ENCODE peak calls at places on chromosomes 16 and 17, in eight cellular contexts. R, P, F, M, W, T, N and U are unnamed samples.
A peak's percentile ranks its signal among the peaks of the same experiment; 100 is the strongest.

GRCh38 chr17:71777048-71777638 is 343.7 kb upstream of the SOX9 start:
- DNase-seq in R (no peak), P (no peak), F (no peak), M (no peak), W (peak; percentile 17), T (no peak), N (no peak), U (no peak)

GRCh38 chr16:23082161-23082788 is 67.0 kb downstream of the USP31 start:
- DNase-seq in R (peak; percentile 44), P (no peak), F (peak; percentile 38), M (no peak), W (no peak), T (no peak), N (no peak), U (no peak)

GRCh38 chr16:81697886-81698635 is 81.0 kb upstream of the PLCG2 start:
- DNase-seq in R (no peak), P (no peak), F (peak; percentile 66), M (no peak), W (no peak), T (no peak), N (no peak), U (no peak)

GRCh38 chr17:35141681-35142466 is at the start of gene NLE1:
- DNase-seq in R (peak; percentile 93), P (peak; percentile 92), F (peak; percentile 82), M (peak; percentile 94), W (peak; percentile 85), T (peak; percentile 85), N (no peak), U (peak; percentile 90)

GRCh38 chr16:16945207-16945606 is 525.6 kb downstream of the XYLT1 start:
- DNase-seq in R (no peak), P (no peak), F (no peak), M (no peak), W (no peak), T (no peak), N (no peak), U (no peak)

GRCh38 chr17:58268774-58269556 is 11.8 kb downstream of the MPO start:
- DNase-seq in R (no peak), P (no peak), F (no peak), M (no peak), W (no peak), T (no peak), N (no peak), U (no peak)

GRCh38 chr16:19649980-19650379 is 68.0 kb downstream of the KNOP1 start:
- DNase-seq in R (no peak), P (no peak), F (no peak), M (no peak), W (no peak), T (no peak), N (no peak), U (no peak)

GRCh38 chr16:28149016-28149888 is 62.5 kb downstream of the XPO6 start:
- DNase-seq in R (no peak), P (no peak), F (no peak), M (no peak), W (no peak), T (no peak), N (no peak), U (no peak)

GRCh38 chr17:44137891-44138709 is 3.6 kb upstream of the HROB start:
- DNase-seq in R (peak; percentile 98), P (peak; percentile 93), F (peak; percentile 70), M (peak; percentile 78), W (peak; percentile 86), T (peak; percentile 88), N (no peak), U (no peak)

GRCh38 chr17:56085576-56086267 is 67.6 kb upstream of the ANKFN1 start:
- DNase-seq in R (no peak), P (no peak), F (no peak), M (no peak), W (no peak), T (no peak), N (no peak), U (no peak)

GRCh38 chr17:82803606-82804005 is 36.2 kb downstream of the ZNF750 start:
- DNase-seq in R (no peak), P (no peak), F (no peak), M (no peak), W (no peak), T (no peak), N (no peak), U (no peak)

GRCh38 chr16:57066625-57067024 is 25.8 kb upstream of the CPNE2 start:
- DNase-seq in R (no peak), P (no peak), F (no peak), M (no peak), W (no peak), T (no peak), N (no peak), U (no peak)

GRCh38 chr16:72927199-72928088 is 120.5 kb downstream of the ZFHX3 start:
- DNase-seq in R (peak; percentile 78), P (no peak), F (no peak), M (no peak), W (no peak), T (peak; percentile 73), N (peak; percentile 75), U (no peak)

GRCh38 chr17:40301315-40301714 is 7.7 kb upstream of the RARA start:
- DNase-seq in R (peak; percentile 46), P (no peak), F (no peak), M (no peak), W (no peak), T (no peak), N (no peak), U (no peak)

GRCh38 chr17:46124695-46125592 is 68.3 kb downstream of the KANSL1 start:
- DNase-seq in R (no peak), P (no peak), F (no peak), M (no peak), W (peak; percentile 57), T (no peak), N (no peak), U (no peak)

GRCh38 chr16:57852189-57852588 is 49.9 kb upstream of the KIFC3 start:
- DNase-seq in R (no peak), P (no peak), F (no peak), M (no peak), W (no peak), T (no peak), N (no peak), U (no peak)

GRCh38 chr16:52611817-52612673 is 65.1 kb upstream of the TOX3 start:
- DNase-seq in R (peak; percentile 72), P (no peak), F (no peak), M (no peak), W (no peak), T (no peak), N (no peak), U (no peak)

GRCh38 chr17:6496116-6496481 is 51.8 kb downstream of the PIMREG start:
- DNase-seq in R (no peak), P (peak; percentile 98), F (no peak), M (peak; percentile 14), W (no peak), T (no peak), N (no peak), U (no peak)

GRCh38 chr17:82014432-82014831 is 8.2 kb downstream of the CENPX start:
- DNase-seq in R (no peak), P (no peak), F (no peak), M (no peak), W (no peak), T (no peak), N (no peak), U (no peak)

GRCh38 chr17:56125830-56126819 is 27.1 kb upstream of the ANKFN1 start:
- DNase-seq in R (peak; percentile 52), P (peak; percentile 59), F (no peak), M (peak; percentile 3), W (peak; percentile 82), T (no peak), N (no peak), U (no peak)

GRCh38 chr17:77332981-77333685 is 192.4 kb downstream of the SEC14L1 start:
- DNase-seq in R (no peak), P (no peak), F (no peak), M (peak; percentile 52), W (peak; percentile 11), T (peak; percentile 43), N (no peak), U (no peak)

GRCh38 chr17:17940451-17940911 is 31.7 kb downstream of the TOM1L2 start:
- DNase-seq in R (no peak), P (no peak), F (no peak), M (no peak), W (no peak), T (no peak), N (no peak), U (no peak)

GRCh38 chr16:75193265-75193650 is 13.7 kb downstream of the CTRB2 start:
- DNase-seq in R (no peak), P (no peak), F (no peak), M (no peak), W (no peak), T (peak; percentile 10), N (no peak), U (no peak)

GRCh38 chr17:82389379-82389778 is 17.8 kb downstream of the UTS2R start:
- DNase-seq in R (no peak), P (no peak), F (no peak), M (no peak), W (no peak), T (no peak), N (no peak), U (no peak)

GRCh38 chr17:41004397-41004796 is 4.5 kb downstream of the KRTAP3-1 start:
- DNase-seq in R (no peak), P (no peak), F (no peak), M (no peak), W (no peak), T (no peak), N (no peak), U (no peak)

GRCh38 chr16:83942815-83943515 is 10.1 kb upstream of the OSGIN1 start:
- DNase-seq in R (no peak), P (no peak), F (no peak), M (no peak), W (no peak), T (no peak), N (no peak), U (no peak)

GRCh38 chr16:66045626-66046025 is 320.9 kb upstream of the CDH5 start:
- DNase-seq in R (no peak), P (no peak), F (no peak), M (no peak), W (no peak), T (no peak), N (no peak), U (no peak)

GRCh38 chr16:75550211-75550662 is 5.8 kb downstream of the TMEM231 start:
- DNase-seq in R (peak; percentile 61), P (peak; percentile 82), F (peak; percentile 82), M (peak; percentile 36), W (peak; percentile 39), T (no peak), N (no peak), U (no peak)